ENCODE peak calls at places on chromosomes 5 and 9, in four cellular contexts. One of them, this sample, is unnamed. For H3K36me3 and H3K4me1, the result is how much of the 10 kb centered on the place peaks cover.

GRCh38 chr5:6701500-6701899 is 11.7 kb upstream of the TENT4A start:
- DNase-seq in esophagus squamous epithelium: no peak
- DNase-seq in CD4-positive, alpha-beta memory T cell: no peak
- DNase-seq in CD8-positive, alpha-beta memory T cell: no peak
- DNase-seq in this sample: no peak

GRCh38 chr9:114300153-114300845 is 22.6 kb upstream of the ORM1 start:
- DNase-seq in esophagus squamous epithelium: no peak
- DNase-seq in CD4-positive, alpha-beta memory T cell: no peak
- DNase-seq in CD8-positive, alpha-beta memory T cell: no peak
- DNase-seq in this sample: no peak

GRCh38 chr5:102223542-102224444 is 72.3 kb downstream of the SLCO4C1 start:
- DNase-seq in esophagus squamous epithelium: no peak
- DNase-seq in CD4-positive, alpha-beta memory T cell: no peak
- DNase-seq in CD8-positive, alpha-beta memory T cell: peak
- DNase-seq in this sample: peak

GRCh38 chr9:137406876-137407589 is 15.9 kb downstream of the EXD3 start:
- DNase-seq in esophagus squamous epithelium: no peak
- DNase-seq in CD4-positive, alpha-beta memory T cell: no peak
- DNase-seq in CD8-positive, alpha-beta memory T cell: peak
- DNase-seq in this sample: peak

GRCh38 chr5:161410640-161411039 is 135.9 kb downstream of the GABRB2 start:
- DNase-seq in esophagus squamous epithelium: no peak
- DNase-seq in CD4-positive, alpha-beta memory T cell: no peak
- DNase-seq in CD8-positive, alpha-beta memory T cell: no peak
- DNase-seq in this sample: no peak

GRCh38 chr5:88244686-88245085 is 24.0 kb downstream of the TMEM161B start:
- DNase-seq in esophagus squamous epithelium: no peak
- DNase-seq in CD4-positive, alpha-beta memory T cell: no peak
- DNase-seq in CD8-positive, alpha-beta memory T cell: no peak
- DNase-seq in this sample: no peak

GRCh38 chr9:36897476-36897875 is 136.6 kb downstream of the PAX5 start:
- DNase-seq in esophagus squamous epithelium: no peak
- DNase-seq in CD4-positive, alpha-beta memory T cell: no peak
- DNase-seq in CD8-positive, alpha-beta memory T cell: no peak
- DNase-seq in this sample: no peak

GRCh38 chr9:136978865-136979544 is 1.7 kb downstream of the PTGDS start:
- DNase-seq in esophagus squamous epithelium: no peak
- DNase-seq in CD4-positive, alpha-beta memory T cell: no peak
- DNase-seq in CD8-positive, alpha-beta memory T cell: peak
- DNase-seq in this sample: no peak

GRCh38 chr9:131645078-131645776 is 94.6 kb downstream of the RAPGEF1 start:
- DNase-seq in esophagus squamous epithelium: no peak
- DNase-seq in CD4-positive, alpha-beta memory T cell: no peak
- DNase-seq in CD8-positive, alpha-beta memory T cell: no peak
- DNase-seq in this sample: no peak

GRCh38 chr9:107137495-107138202 is 145.4 kb upstream of the RAD23B start:
- DNase-seq in esophagus squamous epithelium: no peak
- DNase-seq in CD4-positive, alpha-beta memory T cell: no peak
- DNase-seq in CD8-positive, alpha-beta memory T cell: no peak
- DNase-seq in this sample: no peak

GRCh38 chr9:11874414-11874813 is 818.8 kb upstream of the TYRP1 start:
- DNase-seq in esophagus squamous epithelium: no peak
- DNase-seq in CD4-positive, alpha-beta memory T cell: no peak
- DNase-seq in CD8-positive, alpha-beta memory T cell: no peak
- DNase-seq in this sample: no peak

GRCh38 chr5:167863883-167864282 is 427.6 kb upstream of the WWC1 start:
- DNase-seq in esophagus squamous epithelium: no peak
- DNase-seq in CD4-positive, alpha-beta memory T cell: no peak
- DNase-seq in CD8-positive, alpha-beta memory T cell: no peak
- DNase-seq in this sample: no peak

GRCh38 chr9:1071730-1072129 is 21.6 kb downstream of the DMRT2 start:
- DNase-seq in esophagus squamous epithelium: no peak
- DNase-seq in CD4-positive, alpha-beta memory T cell: no peak
- DNase-seq in CD8-positive, alpha-beta memory T cell: no peak
- DNase-seq in this sample: no peak

DNA sequence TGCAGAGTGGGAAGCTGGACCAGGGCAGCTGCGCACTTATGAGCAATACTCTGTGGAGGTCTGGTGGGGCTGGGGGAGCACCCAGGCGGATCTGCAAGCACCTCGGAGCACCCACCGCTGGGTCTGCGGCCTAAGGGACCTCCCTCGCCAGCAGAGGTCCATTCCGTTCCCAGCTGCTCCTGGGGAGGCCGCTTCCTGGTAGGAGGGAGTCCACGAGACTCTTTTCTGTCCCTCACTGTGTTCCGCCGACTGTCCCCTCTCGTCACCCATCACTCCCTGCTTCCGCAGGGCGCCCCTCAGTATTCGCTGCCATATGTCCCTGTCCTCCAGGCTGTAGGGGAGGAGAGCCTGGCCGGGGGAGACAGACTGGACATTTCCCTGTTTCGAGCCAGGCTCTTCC is 45.5 kb downstream of the NDST1 start:
- DNase-seq in esophagus squamous epithelium: no peak
- DNase-seq in CD4-positive, alpha-beta memory T cell: no peak
- DNase-seq in CD8-positive, alpha-beta memory T cell: no peak
- DNase-seq in this sample: no peak
- H3K36me3 ChIP-seq in esophagus squamous epithelium: under half
- H3K36me3 ChIP-seq in CD4-positive, alpha-beta memory T cell: under half
- H3K36me3 ChIP-seq in CD8-positive, alpha-beta memory T cell: under half
- H3K36me3 ChIP-seq in this sample: under half

GRCh38 chr5:24385070-24385469 is 259.7 kb downstream of the CDH10 start:
- DNase-seq in esophagus squamous epithelium: no peak
- DNase-seq in CD4-positive, alpha-beta memory T cell: no peak
- DNase-seq in CD8-positive, alpha-beta memory T cell: no peak
- DNase-seq in this sample: no peak
- H3K4me3 ChIP-seq in esophagus squamous epithelium: no peak
- H3K4me3 ChIP-seq in CD4-positive, alpha-beta memory T cell: no peak
- H3K4me3 ChIP-seq in CD8-positive, alpha-beta memory T cell: no peak
- H3K4me3 ChIP-seq in this sample: no peak

DNA sequence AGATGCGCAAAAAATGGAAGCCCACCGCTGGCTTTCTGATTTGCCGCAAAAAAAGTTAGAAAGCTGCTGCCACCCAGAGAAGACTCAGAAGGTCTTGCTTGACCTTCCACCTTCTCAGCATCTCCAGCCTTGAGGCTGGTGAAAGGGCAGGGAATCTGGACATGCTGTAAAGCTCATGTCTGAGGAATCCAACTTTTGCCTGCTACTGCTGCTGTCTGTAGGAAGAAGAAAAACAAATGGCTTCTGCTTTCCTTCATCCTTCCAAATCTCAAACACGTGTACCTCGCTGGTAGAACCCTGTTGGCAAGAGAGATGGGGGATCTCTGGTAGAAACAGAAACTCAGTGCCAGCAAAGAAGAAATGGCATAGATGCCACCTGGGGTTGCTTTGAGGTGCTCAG is 10.2 kb downstream of the TJP2 start:
- DNase-seq in esophagus squamous epithelium: no peak
- DNase-seq in CD4-positive, alpha-beta memory T cell: no peak
- DNase-seq in CD8-positive, alpha-beta memory T cell: no peak
- DNase-seq in this sample: no peak
- H3K4me1 ChIP-seq in esophagus squamous epithelium: under half
- H3K4me1 ChIP-seq in CD4-positive, alpha-beta memory T cell: under half
- H3K4me1 ChIP-seq in CD8-positive, alpha-beta memory T cell: under half
- H3K4me1 ChIP-seq in this sample: under half

DNA sequence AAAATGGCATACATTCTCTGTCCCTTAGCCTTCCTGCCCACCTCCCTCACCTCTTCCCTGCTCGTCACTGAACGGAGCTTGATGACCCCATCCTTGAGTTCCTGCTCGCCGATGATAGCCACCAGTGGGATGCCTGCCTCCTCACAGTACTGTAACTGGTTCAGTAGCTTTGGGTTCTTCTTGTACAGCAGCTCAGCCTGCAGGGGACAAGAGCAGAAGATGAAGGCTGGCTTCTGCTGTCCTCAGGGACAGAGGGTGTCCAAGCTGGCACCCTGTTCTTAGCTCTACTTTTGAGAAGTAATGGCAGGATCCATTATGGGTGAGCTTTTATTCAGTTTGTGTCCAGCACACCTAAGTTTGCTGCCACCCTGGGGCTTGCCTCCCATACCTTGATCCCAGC is 1.3 kb upstream of the DND1 start:
- DNase-seq in esophagus squamous epithelium: no peak
- DNase-seq in CD4-positive, alpha-beta memory T cell: no peak
- DNase-seq in CD8-positive, alpha-beta memory T cell: no peak
- DNase-seq in this sample: no peak
- H3K36me3 ChIP-seq in esophagus squamous epithelium: under half
- H3K36me3 ChIP-seq in CD4-positive, alpha-beta memory T cell: under half
- H3K36me3 ChIP-seq in CD8-positive, alpha-beta memory T cell: under half
- H3K36me3 ChIP-seq in this sample: under half

DNA sequence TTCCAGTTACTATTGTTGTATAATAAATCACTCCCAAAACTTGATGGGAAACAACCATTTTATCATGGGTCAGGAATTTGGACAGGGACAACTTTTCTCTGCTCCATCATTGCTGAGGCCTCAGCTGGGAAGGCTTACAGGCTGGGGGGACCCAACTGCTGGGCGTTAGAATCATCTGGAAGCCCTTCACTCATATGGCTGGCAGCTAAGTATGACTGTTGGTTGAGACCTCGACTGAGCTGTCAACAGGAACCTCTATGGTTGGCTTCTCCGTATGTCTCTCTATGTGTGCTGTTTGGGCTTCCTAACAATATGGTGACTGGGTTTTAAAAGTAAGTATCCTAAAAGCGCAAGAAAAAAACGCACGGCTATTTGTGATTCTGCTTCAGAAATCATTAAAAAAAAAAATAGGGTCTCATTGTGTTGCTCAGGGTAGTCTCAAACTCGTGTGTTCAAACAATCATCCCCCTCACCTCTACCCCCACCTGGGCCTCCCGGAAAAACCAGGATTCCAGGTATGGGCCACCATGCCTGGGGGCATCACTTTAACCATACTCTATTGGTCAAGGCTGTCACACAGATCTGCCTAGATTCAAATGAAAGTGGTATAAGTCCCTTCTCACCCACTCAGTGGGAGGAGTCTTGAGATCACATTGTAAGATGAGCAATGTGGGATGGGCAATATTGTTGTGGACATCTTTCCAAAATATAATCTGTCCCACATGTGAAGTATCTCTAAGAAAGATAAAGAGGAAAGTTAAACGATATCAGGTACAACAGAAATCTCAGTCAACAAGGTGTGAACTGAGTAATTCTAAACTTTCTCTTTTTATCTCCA is 15.2 kb downstream of the FNBP1 start:
- DNase-seq in esophagus squamous epithelium: no peak
- DNase-seq in CD4-positive, alpha-beta memory T cell: no peak
- DNase-seq in CD8-positive, alpha-beta memory T cell: no peak
- DNase-seq in this sample: no peak
- H3K4me3 ChIP-seq in esophagus squamous epithelium: no peak
- H3K4me3 ChIP-seq in CD4-positive, alpha-beta memory T cell: no peak
- H3K4me3 ChIP-seq in CD8-positive, alpha-beta memory T cell: no peak
- H3K4me3 ChIP-seq in this sample: no peak

GRCh38 chr5:115419794-115420585 is 123.5 kb upstream of the CCDC112 start:
- DNase-seq in esophagus squamous epithelium: no peak
- DNase-seq in CD4-positive, alpha-beta memory T cell: no peak
- DNase-seq in CD8-positive, alpha-beta memory T cell: no peak
- DNase-seq in this sample: no peak

GRCh38 chr5:115423541-115423940 is 121.0 kb downstream of the FEM1C start:
- DNase-seq in esophagus squamous epithelium: no peak
- DNase-seq in CD4-positive, alpha-beta memory T cell: no peak
- DNase-seq in CD8-positive, alpha-beta memory T cell: no peak
- DNase-seq in this sample: no peak

GRCh38 chr5:115424030-115424429 is 120.5 kb downstream of the FEM1C start:
- DNase-seq in esophagus squamous epithelium: no peak
- DNase-seq in CD4-positive, alpha-beta memory T cell: no peak
- DNase-seq in CD8-positive, alpha-beta memory T cell: no peak
- DNase-seq in this sample: no peak

GRCh38 chr5:115424446-115424845 is 120.1 kb downstream of the FEM1C start:
- DNase-seq in esophagus squamous epithelium: no peak
- DNase-seq in CD4-positive, alpha-beta memory T cell: no peak
- DNase-seq in CD8-positive, alpha-beta memory T cell: no peak
- DNase-seq in this sample: no peak

DNA sequence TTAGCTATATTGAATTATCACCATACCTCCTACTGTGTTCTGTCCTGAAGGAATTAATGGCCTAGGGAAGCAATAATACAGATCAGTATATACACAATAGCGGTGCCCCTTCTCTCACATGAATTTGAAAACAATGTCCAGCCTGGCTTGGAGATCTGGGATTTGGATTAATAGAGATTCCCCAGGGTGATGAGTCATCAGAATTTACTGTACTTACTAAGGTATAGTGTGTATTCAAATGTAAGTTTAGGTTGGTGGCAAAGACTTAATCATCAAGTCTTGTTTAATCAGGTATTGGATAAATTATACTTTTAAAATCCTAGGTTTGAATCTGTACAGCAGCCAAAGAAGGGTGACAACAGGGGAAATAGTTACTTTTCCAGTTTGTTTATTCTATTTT is 121.5 kb downstream of the FEM1C start:
- DNase-seq in esophagus squamous epithelium: no peak
- DNase-seq in CD4-positive, alpha-beta memory T cell: no peak
- DNase-seq in CD8-positive, alpha-beta memory T cell: no peak
- DNase-seq in this sample: no peak
- H3K4me1 ChIP-seq in esophagus squamous epithelium: under half
- H3K4me1 ChIP-seq in CD4-positive, alpha-beta memory T cell: under half
- H3K4me1 ChIP-seq in CD8-positive, alpha-beta memory T cell: under half
- H3K4me1 ChIP-seq in this sample: under half

GRCh38 chr5:74035521-74035937 is 409.5 kb downstream of the ARHGEF28 start:
- DNase-seq in esophagus squamous epithelium: no peak
- DNase-seq in CD4-positive, alpha-beta memory T cell: no peak
- DNase-seq in CD8-positive, alpha-beta memory T cell: no peak
- DNase-seq in this sample: no peak
- H3K36me3 ChIP-seq in esophagus squamous epithelium: under half
- H3K36me3 ChIP-seq in CD4-positive, alpha-beta memory T cell: under half
- H3K36me3 ChIP-seq in CD8-positive, alpha-beta memory T cell: under half
- H3K36me3 ChIP-seq in this sample: under half